ENCODE peak calls at places on chromosomes 1 and 21, in five cellular contexts. N is H54, T is esophagus muscularis mucosa, M is lower leg skin, D is stomach. A is an unnamed sample.

GRCh38 chr1:28145728-28146127 is 30.8 kb downstream of the PTAFR start:
- DNase-seq in T (no peak), M (no peak), N (no peak), D (no peak), A (no peak)

GRCh38 chr1:59008599-59009347 is 224.9 kb upstream of the JUN start:
- DNase-seq in T (no peak), D (no peak), M (no peak), N (no peak), A (no peak)

GRCh38 chr1:111924786-111925185 is 64.7 kb downstream of the KCND3 start:
- DNase-seq in M (no peak), T (no peak), D (no peak), N (no peak), A (no peak)

GRCh38 chr1:958823-959729 is at the start of gene NOC2L:
- DNase-seq in N (no peak), T (peak; percentile 99), M (peak; percentile 91), D (peak; percentile 96), A (peak; percentile 91)

GRCh38 chr1:155893389-155894142 is 17.6 kb downstream of the RIT1 start:
- DNase-seq in T (no peak), D (no peak), M (peak; percentile 30), N (peak; percentile 67), A (peak; percentile 40)

GRCh38 chr1:26530540-26530897 is 958 bp downstream of the RPS6KA1 start:
- DNase-seq in M (no peak), T (no peak), N (no peak), D (no peak), A (no peak)

GRCh38 chr1:232634086-232634485 is 4.2 kb upstream of the SIPA1L2 start:
- DNase-seq in M (peak; percentile 35), N (no peak), D (peak; percentile 30), T (no peak), A (no peak)

GRCh38 chr1:63868220-63868897 is 94.5 kb downstream of the ROR1 start:
- DNase-seq in M (no peak), N (peak; percentile 36), T (no peak), D (no peak), A (peak; percentile 59)

GRCh38 chr21:41603476-41603875 is 95.5 kb upstream of the TMPRSS2 start:
- DNase-seq in D (no peak), M (no peak), N (no peak), T (no peak), A (no peak)

GRCh38 chr21:43929217-43929971 is 64.4 kb downstream of the AGPAT3 start:
- DNase-seq in D (peak; percentile 72), N (no peak), M (no peak), T (no peak), A (no peak)

GRCh38 chr1:43238104-43238503 is 31.7 kb upstream of the TMEM125 start:
- DNase-seq in D (peak; percentile 82), M (peak; percentile 46), N (peak; percentile 55), T (no peak), A (no peak)

GRCh38 chr1:56803561-56804156 is 15.5 kb downstream of the FYB2 start:
- DNase-seq in N (peak; percentile 22), T (no peak), D (peak; percentile 61), M (no peak), A (no peak)

GRCh38 chr1:209103135-209103534 is 480.4 kb upstream of the CAMK1G start:
- DNase-seq in T (no peak), M (no peak), N (no peak), D (no peak), A (no peak)

GRCh38 chr1:78210167-78210566 is 164.4 kb downstream of the GIPC2 start:
- DNase-seq in T (no peak), N (peak; percentile 11), D (no peak), M (no peak), A (no peak)

GRCh38 chr1:31760901-31761470 is 3.2 kb downstream of the ADGRB2 start:
- DNase-seq in N (peak; percentile 97), M (no peak), D (peak; percentile 67), T (no peak), A (peak; percentile 68)

GRCh38 chr1:167304165-167304564 is 83.5 kb downstream of the POU2F1 start:
- DNase-seq in D (no peak), T (no peak), M (no peak), N (no peak), A (no peak)

GRCh38 chr1:59699227-59699847 is 115.4 kb upstream of the HOOK1 start:
- DNase-seq in T (no peak), D (no peak), N (peak; percentile 9), M (no peak), A (no peak)

GRCh38 chr21:26809745-26810144 is 35.5 kb downstream of the ADAMTS1 start:
- DNase-seq in N (no peak), M (no peak), D (no peak), T (no peak), A (no peak)
- TF ChIP-seq POLR2A in N (no peak), M (no peak), D (no peak), T (no peak), A (no peak)

DNA sequence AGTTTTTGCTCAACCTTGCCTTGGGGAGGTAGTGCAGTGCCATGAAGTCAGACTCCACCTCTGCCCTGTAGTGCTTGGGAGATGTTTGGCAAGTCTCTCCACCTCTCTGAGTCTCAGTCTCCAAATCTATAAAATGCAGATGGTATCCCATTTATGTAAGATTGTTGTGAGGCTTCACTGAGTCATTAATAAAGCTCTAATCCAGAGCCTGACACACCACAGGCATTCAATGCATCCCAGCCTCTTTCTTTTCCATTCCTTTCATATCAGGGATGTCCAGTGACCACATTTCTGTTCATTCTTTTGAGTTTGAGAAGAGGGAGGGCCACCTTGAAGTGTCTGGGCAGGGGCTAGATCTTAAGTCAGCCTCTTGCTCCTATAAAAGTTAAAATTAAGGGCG is 37.6 kb upstream of the LMO4 start:
- DNase-seq in N (no peak), M (no peak), T (no peak), D (no peak), A (no peak)
- TF ChIP-seq POLR2A in N (no peak), M (no peak), T (no peak), D (no peak), A (no peak)

DNA sequence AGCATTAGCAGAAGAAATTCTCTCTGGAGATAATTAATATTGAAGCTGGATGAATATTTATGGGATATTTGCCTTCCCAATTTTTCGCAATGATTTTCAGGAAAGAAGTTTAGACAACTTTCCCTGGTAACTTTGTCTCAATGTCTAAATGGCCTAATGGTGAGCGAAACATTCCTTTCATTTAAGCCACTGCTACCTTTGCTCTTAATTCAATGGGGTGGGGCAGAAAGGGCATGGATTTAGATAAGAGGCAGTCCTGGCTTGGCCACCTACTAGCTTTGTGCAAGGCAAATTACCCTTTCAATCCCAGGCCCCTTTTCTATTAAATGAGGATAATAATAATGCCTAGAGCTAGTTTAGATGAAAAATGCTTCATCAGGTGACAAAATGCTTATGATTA is 27.1 kb upstream of the LYST start:
- DNase-seq in T (no peak), M (no peak), N (no peak), D (no peak), A (no peak)
- TF ChIP-seq POLR2A in T (no peak), M (no peak), N (no peak), D (no peak), A (no peak)

GRCh38 chr1:158687037-158687436 is 522 bp upstream of the SPTA1 start:
- DNase-seq in N (no peak), T (no peak), D (no peak), M (no peak), A (no peak)

GRCh38 chr1:158691907-158692306 is 5.4 kb upstream of the SPTA1 start:
- DNase-seq in N (no peak), T (no peak), M (no peak), D (no peak), A (no peak)

GRCh38 chr1:158689841-158690240 is 3.3 kb upstream of the SPTA1 start:
- DNase-seq in N (no peak), M (no peak), T (no peak), D (no peak), A (no peak)

GRCh38 chr1:158686430-158687009 is at the start of gene SPTA1:
- DNase-seq in N (no peak), T (no peak), M (no peak), D (no peak), A (no peak)

GRCh38 chr1:158689110-158689509 is 2.6 kb upstream of the SPTA1 start:
- DNase-seq in D (no peak), M (no peak), T (no peak), N (no peak), A (no peak)
- TF ChIP-seq POLR2A in D (no peak), M (no peak), T (no peak), N (no peak), A (no peak)

GRCh38 chr1:16396591-16396990 is 29.5 kb downstream of the SZRD1 start:
- DNase-seq in T (no peak), M (peak; percentile 67), D (no peak), N (peak; percentile 47), A (peak; percentile 27)
- TF ChIP-seq POLR2A in T (no peak), M (no peak), D (no peak), N (no peak), A (no peak)

A was measured in uterus.